ENCODE peak calls at places on chromosomes 13 and 19, in four cellular contexts. T is K562, F is GM12878, W is HEK293T. K is an unnamed sample.

GRCh38 chr13:28415994-28416411 is 78.9 kb downstream of the FLT1 start:
- DNase-seq in T (no peak), F (no peak), W (no peak), K (no peak)

GRCh38 chr13:78657699-78658629 is 991 bp downstream of the OBI1 start:
- DNase-seq in T (no peak), F (no peak), W (peak; percentile 59), K (peak; percentile 74)

GRCh38 chr19:51003316-51003715 is 1.9 kb upstream of the KLK8 start:
- DNase-seq in T (no peak), F (no peak), W (no peak), K (no peak)

GRCh38 chr13:111337206-111337605 is 16.8 kb downstream of the TEX29 start:
- DNase-seq in T (no peak), F (no peak), W (no peak), K (no peak)

GRCh38 chr19:37803250-37803854 is 24.0 kb upstream of the ZNF573 start:
- DNase-seq in T (no peak), F (no peak), W (no peak), K (no peak)

GRCh38 chr19:49609499-49610092 is 18.6 kb downstream of the PRR12 start:
- DNase-seq in T (no peak), F (no peak), W (no peak), K (no peak)

GRCh38 chr19:2356036-2356646 is 3.9 kb upstream of the TMPRSS9 start:
- DNase-seq in T (no peak), F (no peak), W (no peak), K (no peak)

GRCh38 chr19:31351212-31352193 is 2.3 kb upstream of the TSHZ3 start:
- DNase-seq in T (no peak), F (no peak), W (no peak), K (no peak)

GRCh38 chr13:100347941-100348340 is 240.6 kb downstream of the GGACT start:
- DNase-seq in T (peak; percentile 4), F (no peak), W (no peak), K (no peak)

GRCh38 chr19:11296264-11296663 is 304 bp downstream of the TSPAN16 start:
- DNase-seq in T (no peak), F (no peak), W (no peak), K (no peak)

GRCh38 chr13:95153647-95154405 is 147.4 kb downstream of the ABCC4 start:
- DNase-seq in T (no peak), F (no peak), W (no peak), K (no peak)

GRCh38 chr19:48329167-48329891 is 4.0 kb downstream of the EMP3 start:
- DNase-seq in T (peak; percentile 69), F (peak; percentile 42), W (no peak), K (no peak)

GRCh38 chr13:71290963-71291937 is 575.8 kb downstream of the DACH1 start:
- DNase-seq in T (peak; percentile 2), F (peak; percentile 71), W (no peak), K (peak; percentile 66)

GRCh38 chr13:110351636-110352420 is 44.7 kb downstream of the COL4A2 start:
- DNase-seq in T (no peak), F (no peak), W (no peak), K (no peak)

GRCh38 chr19:3783660-3784584 is 2.3 kb downstream of the MATK start:
- DNase-seq in T (peak; percentile 48), F (no peak), W (no peak), K (peak; percentile 47)

GRCh38 chr19:13099073-13099999 is 3.3 kb downstream of the LYL1 start:
- DNase-seq in T (peak; percentile 88), F (no peak), W (no peak), K (no peak)

GRCh38 chr13:70571221-70571620 is 463.0 kb upstream of the KLHL1 start:
- DNase-seq in T (no peak), F (no peak), W (no peak), K (no peak)

GRCh38 chr13:28097503-28097902 is 2.9 kb downstream of the FLT3 start:
- DNase-seq in T (no peak), F (no peak), W (no peak), K (no peak)

GRCh38 chr13:50911937-50912624 is 2.5 kb downstream of the RNASEH2B start:
- DNase-seq in T (peak; percentile 91), F (peak; percentile 88), W (peak; percentile 82), K (peak; percentile 68)

GRCh38 chr13:48235100-48235813 is 2.3 kb downstream of the ITM2B start:
- DNase-seq in T (no peak), F (peak; percentile 45), W (peak; percentile 30), K (no peak)

GRCh38 chr13:44855860-44856259 is 133.4 kb downstream of the NUFIP1 start:
- DNase-seq in T (no peak), F (no peak), W (no peak), K (no peak)

GRCh38 chr19:52397310-52398090 is at the start of gene ZNF528:
- DNase-seq in T (peak; percentile 80), F (peak; percentile 26), W (peak; percentile 36), K (peak; percentile 89)

GRCh38 chr13:75417006-75417384 is 65.0 kb downstream of the TBC1D4 start:
- DNase-seq in T (no peak), F (no peak), W (no peak), K (no peak)

DNA sequence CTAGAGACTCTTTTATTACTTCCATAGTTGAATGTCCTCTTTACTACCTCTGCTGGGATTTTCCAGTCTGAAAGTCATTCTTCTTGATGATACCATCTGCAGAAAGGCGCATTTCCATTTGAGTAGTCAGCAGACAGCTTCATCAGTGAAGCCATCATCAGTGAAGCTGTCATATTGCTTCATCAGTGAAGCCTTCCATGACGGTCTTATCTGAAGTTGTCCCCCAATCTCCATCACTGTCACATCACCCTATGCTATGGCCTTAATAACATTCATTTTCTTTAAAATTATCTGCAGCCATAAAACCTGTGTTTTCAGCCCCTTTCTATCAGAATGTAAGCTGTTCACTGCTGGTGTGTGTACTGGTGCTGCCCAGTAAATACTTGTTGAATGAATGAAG is 151.6 kb downstream of the B3GLCT start:
- DNase-seq in T (no peak), F (no peak), W (no peak), K (no peak)
- TF ChIP-seq TARDBP in T (no peak), F (no peak), W (no peak), K (no peak)

GRCh38 chr19:45809643-45810159 is 5.4 kb downstream of the RSPH6A start:
- DNase-seq in T (peak; percentile 71), F (no peak), W (no peak), K (no peak)
- TF ChIP-seq TARDBP in T (no peak), F (no peak), W (no peak), K (no peak)

GRCh38 chr19:29308977-29309520 is 96.1 kb upstream of the UQCRFS1 start:
- DNase-seq in T (no peak), F (no peak), W (no peak), K (no peak)
- TF ChIP-seq TARDBP in T (no peak), F (no peak), W (no peak), K (no peak)

DNA sequence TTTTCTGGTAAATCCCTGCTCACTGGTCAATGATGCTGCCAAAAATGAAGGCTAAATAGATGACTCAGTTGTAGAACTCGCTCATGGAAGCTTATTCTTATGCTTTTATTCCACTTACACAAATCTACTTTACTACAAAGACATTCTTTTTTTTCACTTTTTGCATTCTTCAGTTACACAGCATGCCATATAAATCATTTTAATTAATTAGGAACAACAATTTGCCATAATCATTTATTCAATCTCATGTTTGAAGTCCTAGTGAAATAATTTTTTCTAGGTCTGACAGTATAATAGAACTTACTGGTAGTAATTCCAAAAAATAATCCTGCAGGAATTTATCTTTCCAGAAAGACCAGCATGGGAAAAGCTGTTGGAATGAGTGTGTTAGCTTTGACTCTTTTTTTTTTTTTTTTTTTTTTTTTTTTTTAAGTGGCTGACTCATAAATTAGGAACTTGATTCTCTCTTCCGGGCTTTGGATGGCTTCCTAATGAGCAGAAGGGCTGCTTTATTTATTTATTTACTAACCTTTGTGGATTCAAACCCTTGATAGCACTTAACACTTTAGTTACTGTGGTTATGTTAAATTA is 256.7 kb downstream of the SPRY2 start:
- DNase-seq in T (no peak), F (no peak), W (peak; percentile 39), K (no peak)
- TF ChIP-seq TARDBP in T (no peak), F (no peak), W (no peak), K (no peak)

GRCh38 chr19:54482889-54483288 is 9.8 kb upstream of the CDC42EP5 start:
- DNase-seq in T (no peak), F (no peak), W (no peak), K (no peak)
- TF ChIP-seq TARDBP in T (no peak), F (no peak), W (no peak), K (no peak)

GRCh38 chr13:53338760-53339159 is 310.1 kb downstream of the OLFM4 start:
- DNase-seq in T (no peak), F (no peak), W (no peak), K (no peak)

GRCh38 chr13:53340505-53341143 is 312.0 kb downstream of the OLFM4 start:
- DNase-seq in T (no peak), F (no peak), W (no peak), K (no peak)

GRCh38 chr13:53341144-53341510 is 312.5 kb downstream of the OLFM4 start:
- DNase-seq in T (no peak), F (no peak), W (no peak), K (no peak)

GRCh38 chr13:53343345-53343744 is 314.7 kb downstream of the OLFM4 start:
- DNase-seq in T (no peak), F (no peak), W (no peak), K (no peak)

GRCh38 chr13:53342623-53343022 is 314.0 kb downstream of the OLFM4 start:
- DNase-seq in T (no peak), F (no peak), W (no peak), K (no peak)
- TF ChIP-seq TARDBP in T (no peak), F (no peak), W (no peak), K (no peak)

GRCh38 chr13:107516517-107516916 is 698.8 kb downstream of the LIG4 start:
- DNase-seq in T (no peak), F (no peak), W (no peak), K (no peak)
- TF ChIP-seq TARDBP in T (no peak), F (no peak), W (no peak), K (no peak)

GRCh38 chr19:41376241-41376997 is at the start of gene TMEM91:
- DNase-seq in T (no peak), F (no peak), W (no peak), K (no peak)

GRCh38 chr19:41373993-41374392 is 2.3 kb upstream of the TMEM91 start:
- DNase-seq in T (no peak), F (no peak), W (no peak), K (no peak)

GRCh38 chr19:41371541-41371940 is 4.8 kb upstream of the TMEM91 start:
- DNase-seq in T (no peak), F (no peak), W (no peak), K (no peak)

GRCh38 chr19:41377977-41378707 is 1.8 kb downstream of the TMEM91 start:
- DNase-seq in T (peak; percentile 39), F (no peak), W (no peak), K (no peak)

DNA sequence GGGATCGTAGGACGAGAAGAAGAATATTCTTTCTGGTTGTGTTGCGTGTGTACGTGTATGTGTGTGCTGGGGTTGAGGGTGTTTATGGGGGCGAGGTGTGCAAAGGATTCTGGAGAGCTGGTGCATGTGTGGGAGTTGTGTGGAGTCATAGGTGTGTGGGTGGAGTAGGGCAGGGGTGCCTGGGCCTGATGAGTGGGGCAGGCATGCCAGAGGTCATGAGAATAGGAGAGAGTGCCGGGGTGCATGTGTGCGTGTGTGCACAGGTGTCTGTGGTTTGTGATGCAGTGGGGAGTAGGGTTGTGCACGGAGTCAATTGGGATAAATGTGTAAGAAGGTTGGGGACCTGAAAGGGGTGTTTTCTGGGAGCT is 649 bp downstream of the TMEM91 start:
- DNase-seq in T (no peak), F (no peak), W (no peak), K (no peak)
- TF ChIP-seq TARDBP in T (no peak), F (no peak), W (no peak), K (no peak)

GRCh38 chr19:40294560-40294959 is 9.4 kb upstream of the AKT2 start:
- DNase-seq in T (no peak), F (no peak), W (no peak), K (no peak)
- TF ChIP-seq TARDBP in T (no peak), F (no peak), W (no peak), K (no peak)